ENCODE peak calls at places on chromosomes 13 and 19, in six cellular contexts. C is HCT116; E is A673; J is ascending aorta; X is CD8-positive, alpha-beta T cell; N is Peyer's patch. B is an unnamed sample.

GRCh38 chr19:38718747-38719543 is 25.3 kb downstream of the CAPN12 start:
- DNase-seq in C (no peak), E (no peak), J (no peak), X (no peak), N (no peak), B (no peak)

GRCh38 chr19:52226652-52227051 is 36.8 kb downstream of the PPP2R1A start:
- DNase-seq in C (no peak), E (no peak), J (no peak), X (no peak), N (no peak), B (no peak)

GRCh38 chr19:52936958-52937334 is 13.7 kb upstream of the ZNF888 start:
- DNase-seq in C (no peak), E (no peak), J (no peak), X (no peak), N (no peak), B (no peak)

GRCh38 chr13:74056829-74057564 is 77.2 kb downstream of the KLF12 start:
- DNase-seq in C (no peak), E (peak; percentile 17), J (no peak), X (no peak), N (no peak), B (no peak)

GRCh38 chr13:77696863-77697207 is 652 bp upstream of the SLAIN1 start:
- DNase-seq in C (no peak), E (no peak), J (no peak), X (no peak), N (no peak), B (no peak)

GRCh38 chr19:48754950-48755645 is at the start of gene FGF21:
- DNase-seq in C (no peak), E (no peak), J (no peak), X (no peak), N (no peak), B (no peak)

GRCh38 chr13:90416519-90416918 is 931.0 kb upstream of the MIR17HG start:
- DNase-seq in C (no peak), E (peak; percentile 76), J (no peak), X (no peak), N (no peak), B (no peak)

GRCh38 chr19:48806518-48806817 is 4.4 kb downstream of the BCAT2 start:
- DNase-seq in C (no peak), E (no peak), J (no peak), X (no peak), N (no peak), B (peak; percentile 29)

GRCh38 chr13:25468330-25469178 is 96.8 kb downstream of the ATP8A2 start:
- DNase-seq in C (no peak), E (peak; percentile 64), J (no peak), X (no peak), N (no peak), B (no peak)

GRCh38 chr19:53977991-53978731 is 13.3 kb upstream of the CACNG6 start:
- DNase-seq in C (peak; percentile 40), E (peak; percentile 96), J (no peak), X (no peak), N (peak; percentile 52), B (no peak)

GRCh38 chr13:29702912-29703351 is 107.4 kb upstream of the SLC7A1 start:
- DNase-seq in C (no peak), E (peak; percentile 76), J (no peak), X (no peak), N (no peak), B (no peak)

GRCh38 chr13:26253787-26254582 is at the start of gene CDK8:
- DNase-seq in C (peak; percentile 83), E (peak; percentile 95), J (peak; percentile 62), X (peak; percentile 86), N (peak; percentile 97), B (peak; percentile 82)

GRCh38 chr19:40358773-40359172 is 10.3 kb downstream of the PLD3 start:
- DNase-seq in C (no peak), E (no peak), J (peak; percentile 33), X (no peak), N (peak; percentile 64), B (no peak)

GRCh38 chr13:36750461-36750860 is 68.6 kb upstream of the RFXAP start:
- DNase-seq in C (no peak), E (no peak), J (no peak), X (no peak), N (no peak), B (no peak)

GRCh38 chr13:97028441-97029299 is 34.4 kb upstream of the OXGR1 start:
- DNase-seq in C (peak; percentile 42), E (peak; percentile 73), J (no peak), X (no peak), N (peak; percentile 85), B (peak; percentile 16)

GRCh38 chr19:39407394-39407643 is 672 bp downstream of the ZFP36 start:
- DNase-seq in C (no peak), E (no peak), J (no peak), X (no peak), N (no peak), B (no peak)

GRCh38 chr13:87999791-88000190 is 328.6 kb downstream of the SLITRK5 start:
- DNase-seq in C (no peak), E (peak; percentile 44), J (no peak), X (no peak), N (no peak), B (no peak)

GRCh38 chr13:37348916-37349653 is 243.6 kb upstream of the CSNK1A1L start:
- DNase-seq in C (no peak), E (no peak), J (no peak), X (no peak), N (no peak), B (no peak)

GRCh38 chr19:497861-498590 is 1.7 kb downstream of the MADCAM1 start:
- DNase-seq in C (no peak), E (no peak), J (no peak), X (no peak), N (no peak), B (no peak)

DNA sequence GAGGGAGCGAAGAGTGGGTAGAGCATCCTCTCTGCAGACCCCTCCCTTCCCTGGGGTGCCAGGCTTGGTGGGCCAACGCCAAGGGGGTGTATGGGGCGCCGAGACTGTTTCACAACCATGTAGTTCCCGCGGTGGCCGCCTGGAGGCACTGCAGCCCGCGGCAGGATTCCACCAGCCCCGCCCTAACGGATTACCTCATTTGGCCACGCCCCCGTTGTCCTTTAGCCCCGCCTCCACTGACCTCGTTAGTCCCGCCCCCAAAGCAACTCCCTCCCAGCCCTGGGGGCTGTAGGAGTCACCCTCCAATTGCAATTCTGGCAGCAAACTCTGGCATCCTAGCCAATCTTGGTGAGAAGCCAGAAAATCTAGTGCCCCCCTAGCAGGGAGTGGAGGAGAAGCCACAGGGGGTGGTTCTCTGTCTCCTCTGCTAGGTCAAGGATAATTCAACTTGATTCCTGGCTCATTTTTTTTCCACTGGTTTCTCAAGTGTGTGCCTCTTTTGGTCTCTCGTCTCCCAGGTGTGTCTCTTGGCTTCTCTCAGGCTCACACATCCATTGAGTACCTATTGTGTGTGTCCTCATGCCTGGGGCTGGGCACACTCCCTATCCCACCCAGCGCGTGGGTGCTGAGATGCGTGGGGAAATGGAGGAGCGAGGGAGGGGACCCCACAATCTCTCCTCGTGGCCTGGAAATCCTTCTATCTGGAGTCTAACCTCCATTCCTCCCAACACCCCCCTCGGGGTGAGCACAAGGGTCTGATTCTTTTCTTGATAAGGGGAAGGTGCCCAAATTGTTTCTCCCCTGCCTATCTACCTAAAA is 2.0 kb downstream of the OLFM2 start:
- DNase-seq in C (peak; percentile 66), E (peak; percentile 96), J (no peak), X (peak; percentile 67), N (peak; percentile 82), B (peak; percentile 75)
- H3K27ac ChIP-seq in C (peak overlapping the region; percentile 16), E (peak overlapping the region; percentile 71), J (no peak overlapping the region), X (no peak overlapping the region), N (no peak overlapping the region), B (no peak overlapping the region)

GRCh38 chr19:13952154-13953020 is at the start of gene DCAF15:
- DNase-seq in C (peak; percentile 99), E (peak; percentile 100), J (peak; percentile 99), X (peak; percentile 96), N (peak; percentile 100), B (peak; percentile 98)
- TF ChIP-seq CTCF in C (no peak), E (no peak), J (no peak), X (no peak), N (no peak), B (no peak)

GRCh38 chr13:47632311-47632710 is 368.8 kb downstream of the SUCLA2 start:
- DNase-seq in C (no peak), E (peak; percentile 1), J (no peak), X (no peak), N (no peak), B (no peak)

GRCh38 chr13:47623862-47624261 is 377.2 kb downstream of the SUCLA2 start:
- DNase-seq in C (no peak), E (no peak), J (no peak), X (no peak), N (no peak), B (no peak)

DNA sequence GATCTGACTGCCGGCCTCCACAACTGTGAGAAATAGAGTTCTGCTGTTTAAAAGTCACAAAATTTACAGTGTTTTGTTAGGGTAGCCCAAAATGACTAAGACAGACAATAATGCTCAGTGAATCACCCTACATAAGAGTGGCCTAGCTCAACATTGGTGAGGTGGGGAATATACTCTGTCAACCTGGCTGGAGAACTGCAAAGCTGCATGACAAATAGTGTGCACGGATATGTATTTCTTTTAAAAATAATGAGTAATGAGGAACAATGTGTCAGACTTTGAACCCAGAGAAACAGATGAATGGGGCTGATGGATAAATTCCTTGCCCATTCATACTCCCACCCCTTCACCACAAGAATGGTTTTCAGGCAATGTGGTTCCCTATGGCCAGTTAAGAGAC is 372.4 kb downstream of the SUCLA2 start:
- DNase-seq in C (no peak), E (no peak), J (no peak), X (no peak), N (no peak), B (no peak)
- H3K27ac ChIP-seq in C (no peak overlapping the region), E (no peak overlapping the region), J (no peak overlapping the region), X (no peak overlapping the region), N (no peak overlapping the region), B (no peak overlapping the region)

GRCh38 chr19:4345656-4346383 is 2.5 kb downstream of the MPND start:
- DNase-seq in C (no peak), E (no peak), J (no peak), X (no peak), N (no peak), B (no peak)

GRCh38 chr19:4342421-4343055 is 824 bp upstream of the MPND start:
- DNase-seq in C (peak; percentile 100), E (peak; percentile 100), J (peak; percentile 94), X (peak; percentile 87), N (peak; percentile 98), B (peak; percentile 94)

GRCh38 chr19:4347521-4347920 is 4.2 kb downstream of the MPND start:
- DNase-seq in C (no peak), E (no peak), J (no peak), X (no peak), N (no peak), B (no peak)

GRCh38 chr19:4343845-4344713 is 717 bp downstream of the MPND start:
- DNase-seq in C (no peak), E (no peak), J (no peak), X (no peak), N (no peak), B (no peak)

DNA sequence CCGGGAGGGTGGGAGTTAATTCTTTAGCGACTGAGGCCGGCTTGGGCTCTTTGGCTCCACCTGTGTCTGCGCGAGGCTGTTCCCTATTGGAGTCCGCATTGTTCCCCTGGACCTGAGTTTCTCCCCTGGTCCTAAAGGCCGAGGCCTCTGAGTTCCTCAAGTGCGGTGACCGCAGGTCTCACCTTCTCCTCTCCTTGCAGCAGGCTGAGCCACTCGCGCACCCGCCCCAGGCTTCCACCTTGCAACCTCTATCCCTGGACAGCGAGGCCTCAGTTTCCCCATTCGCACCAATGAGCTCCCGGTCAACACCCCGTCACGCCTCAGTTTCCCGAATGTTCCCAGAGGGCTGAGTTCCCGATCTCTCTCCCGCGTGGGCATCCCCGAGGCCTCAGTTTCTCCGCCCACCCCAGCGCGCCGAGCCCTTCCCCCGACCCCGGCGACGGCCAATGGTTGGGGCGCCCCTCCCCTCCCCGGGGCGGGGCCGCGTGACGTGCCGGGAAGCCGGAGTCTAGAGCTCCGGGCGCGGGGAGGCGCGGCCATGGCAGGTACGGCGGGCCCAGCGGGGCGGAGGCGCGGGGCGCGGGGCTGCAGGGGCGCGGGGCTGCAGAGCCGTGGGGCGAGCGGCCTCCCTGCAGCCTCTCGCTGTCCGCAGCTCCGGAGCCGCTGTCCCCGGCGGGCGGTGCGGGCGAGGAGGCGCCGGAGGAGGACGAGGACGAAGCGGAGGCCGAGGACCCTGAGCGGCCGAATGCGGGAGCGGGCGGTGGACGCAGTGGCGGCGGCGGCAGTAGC is at the start of gene MPND:
- DNase-seq in C (peak; percentile 50), E (peak; percentile 93), J (peak; percentile 66), X (peak; percentile 81), N (peak; percentile 97), B (peak; percentile 87)
- TF ChIP-seq CTCF in C (peak; percentile 21), E (peak; percentile 39), J (no peak), X (no peak), N (no peak), B (peak; percentile 34)